ENCODE peak calls at places on chromosomes 3 and 15, in ten cellular contexts. R is esophagus squamous epithelium, M is heart right ventricle, V is lower lobe of right lung, Y is mesendoderm, J is mucosa of descending colon, L is stomach, W is A673, G is suprapubic skin, Z is uterus. N is an unnamed sample. For H3K4me1, the result is how much of the 10 kb centered on the place peaks cover.

GRCh38 chr3:134929976-134930375 is 134.9 kb downstream of the EPHB1 start:
- DNase-seq in Y (no peak), J (no peak), L (no peak), R (no peak), M (no peak), Z (no peak), G (no peak), V (no peak), W (no peak), N (no peak)

GRCh38 chr3:143654906-143655305 is 193.4 kb downstream of the SLC9A9 start:
- DNase-seq in J (no peak), V (no peak), R (no peak), L (no peak), Z (no peak), Y (no peak), W (no peak), M (no peak), G (no peak), N (no peak)

GRCh38 chr15:28110416-28110975 is 11.4 kb upstream of the OCA2 start:
- DNase-seq in Z (no peak), J (no peak), M (no peak), G (peak), Y (no peak), W (no peak), L (no peak), V (no peak), R (no peak), N (no peak)

GRCh38 chr3:154926721-154927120 is 153.4 kb upstream of the MME start:
- DNase-seq in R (no peak), G (no peak), M (no peak), W (no peak), V (no peak), Z (no peak), L (no peak), J (no peak), Y (no peak), N (no peak)

GRCh38 chr3:140540262-140540661 is 137.6 kb upstream of the TRIM42 start:
- DNase-seq in W (no peak), Y (no peak), M (no peak), G (no peak), L (no peak), Z (no peak), J (no peak), R (no peak), V (no peak), N (no peak)

GRCh38 chr15:77034620-77035467 is 36.1 kb downstream of the TSPAN3 start:
- DNase-seq in Y (no peak), Z (peak), R (no peak), W (peak), M (no peak), J (peak), L (peak), G (peak), V (peak), N (no peak)

GRCh38 chr3:196422976-196423781 is 9.0 kb downstream of the UBXN7 start:
- DNase-seq in G (peak), V (peak), Z (peak), L (peak), R (no peak), J (peak), W (no peak), Y (no peak), M (peak), N (peak)

GRCh38 chr3:99487894-99488293 is 150.5 kb upstream of the COL8A1 start:
- DNase-seq in G (no peak), M (no peak), J (no peak), L (no peak), Z (no peak), Y (no peak), R (no peak), V (no peak), W (no peak), N (no peak)

GRCh38 chr15:63042879-63043340 is 363 bp downstream of the TPM1 start:
- DNase-seq in R (no peak), Y (peak), M (no peak), W (no peak), V (no peak), G (no peak), Z (no peak), L (no peak), J (no peak), N (no peak)

GRCh38 chr15:92655178-92655995 is at the start of gene FAM174B:
- DNase-seq in Z (no peak), J (peak), G (no peak), W (peak), L (peak), R (no peak), V (peak), M (peak), Y (peak), N (no peak)

GRCh38 chr3:37262816-37263393 is 88.5 kb upstream of the LRRFIP2 start:
- DNase-seq in V (no peak), G (no peak), W (no peak), J (no peak), R (no peak), M (no peak), Y (no peak), L (no peak), Z (no peak), N (no peak)

GRCh38 chr3:162610261-162610660 is 1113.7 kb downstream of the OTOL1 start:
- DNase-seq in Y (peak), V (no peak), L (no peak), Z (no peak), W (no peak), M (no peak), R (no peak), G (no peak), J (no peak), N (no peak)

GRCh38 chr3:65577875-65578274 is 460.8 kb downstream of the MAGI1 start:
- DNase-seq in W (no peak), J (no peak), L (no peak), M (no peak), Z (no peak), Y (no peak), V (no peak), G (no peak), R (no peak), N (no peak)

GRCh38 chr3:111012388-111013248 is 59.0 kb upstream of the NECTIN3 start:
- DNase-seq in G (no peak), W (peak), M (no peak), Y (peak), R (no peak), Z (no peak), J (no peak), V (no peak), L (no peak), N (no peak)

GRCh38 chr3:47961815-47962606 is 54.2 kb downstream of the MAP4 start:
- DNase-seq in V (no peak), R (no peak), G (no peak), L (no peak), M (no peak), Y (peak), W (peak), J (no peak), Z (no peak), N (no peak)

GRCh38 chr15:101435761-101436160 is 53.7 kb downstream of the PCSK6 start:
- DNase-seq in R (no peak), L (no peak), M (no peak), V (no peak), Z (no peak), G (no peak), J (no peak), Y (no peak), W (no peak), N (no peak)

GRCh38 chr15:93088200-93088980 is 621 bp downstream of the RGMA start:
- DNase-seq in Z (peak), Y (peak), G (no peak), W (peak), L (no peak), R (no peak), V (no peak), J (no peak), M (no peak), N (no peak)

GRCh38 chr3:41808152-41808551 is 153.8 kb downstream of the ULK4 start:
- DNase-seq in J (no peak), L (no peak), W (no peak), Y (no peak), Z (no peak), G (no peak), M (no peak), R (no peak), V (no peak), N (no peak)

GRCh38 chr15:84714816-84715215 is 1.1 kb downstream of the SEC11A start:
- DNase-seq in Y (no peak), L (no peak), Z (no peak), V (no peak), G (no peak), M (no peak), W (no peak), J (no peak), R (no peak), N (no peak)
- H3K4me3 ChIP-seq in Y (peak), L (peak), Z (peak), V (peak), G (peak), M (peak), W (peak), J (peak), R (peak), N (peak)

DNA sequence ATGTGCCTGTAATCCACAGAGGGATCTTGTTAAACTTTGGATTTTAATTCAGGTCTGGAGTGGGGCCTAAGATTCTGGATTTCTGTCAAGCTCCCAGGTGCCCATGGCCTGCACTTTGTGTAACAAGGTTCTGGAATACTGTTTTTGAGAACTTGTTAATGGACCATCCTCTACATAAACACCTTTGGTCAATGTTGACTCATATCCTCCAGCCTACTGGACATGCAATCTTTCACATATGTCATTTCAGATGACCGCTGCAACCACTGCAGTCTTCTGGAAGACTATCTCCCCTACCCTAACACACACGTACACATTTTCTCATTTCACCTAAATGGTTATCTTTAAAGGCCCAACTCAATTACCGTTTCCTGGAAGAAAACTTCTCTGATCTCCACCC is 302.1 kb upstream of the TPRG1 start:
- DNase-seq in L (no peak), M (no peak), Z (no peak), G (no peak), Y (no peak), R (no peak), J (no peak), W (no peak), V (no peak), N (no peak)
- H3K4me1 ChIP-seq in L (under half), M (under half), Z (under half), G (under half), Y (under half), R (under half), J (under half), W (under half), V (under half), N (under half)

GRCh38 chr3:150291515-150291914 is 116.6 kb upstream of the TSC22D2 start:
- DNase-seq in V (no peak), Y (no peak), R (no peak), M (no peak), Z (no peak), W (no peak), G (no peak), L (no peak), J (no peak), N (no peak)

GRCh38 chr3:150286390-150287147 is 121.5 kb upstream of the TSC22D2 start:
- DNase-seq in Y (peak), R (no peak), J (no peak), W (peak), Z (no peak), M (no peak), L (no peak), V (no peak), G (no peak), N (no peak)
- H3K4me3 ChIP-seq in Y (no peak), R (no peak), J (no peak), W (no peak), Z (no peak), M (no peak), L (no peak), V (no peak), G (no peak), N (no peak)

GRCh38 chr15:60374209-60374608 is 23.6 kb downstream of the ANXA2 start:
- DNase-seq in Y (no peak), Z (no peak), M (no peak), V (no peak), L (no peak), G (no peak), R (no peak), J (no peak), W (no peak), N (no peak)
- H3K4me1 ChIP-seq in Y (under half), Z (under half), M (half or more), V (half or more), L (half or more), G (half or more), R (half or more), J (under half), W (half or more), N (half or more)

N was measured in breast epithelium.